ENCODE peak calls at places on chromosomes 1 and 21, in seven cellular contexts. M, H, T, Q, C, K and Y are unnamed samples. For H3K4me1 and H3K9me3, the result is how much of the 10 kb centered on the place peaks cover.

GRCh38 chr21:44298301-44298700 is 1.6 kb upstream of the PFKL start:
- DNase-seq in Q (no peak), C (no peak), H (no peak), K (no peak), M (no peak), T (no peak), Y (no peak)

GRCh38 chr1:215476541-215476940 is 90.6 kb upstream of the KCTD3 start:
- DNase-seq in Q (no peak), K (no peak), C (no peak), H (no peak), T (no peak), M (no peak), Y (no peak)

GRCh38 chr1:22747021-22747734 is 36.5 kb downstream of the EPHB2 start:
- DNase-seq in T (no peak), K (peak), Q (no peak), H (no peak), M (no peak), C (no peak), Y (no peak)

GRCh38 chr1:240491156-240491555 is 120.8 kb downstream of the GREM2 start:
- DNase-seq in H (no peak), Q (no peak), T (no peak), C (no peak), M (no peak), K (no peak), Y (no peak)

GRCh38 chr1:147723691-147724323 is 36.6 kb downstream of the GJA5 start:
- DNase-seq in M (peak), Q (peak), C (no peak), K (peak), T (peak), H (no peak), Y (no peak)

GRCh38 chr1:3348196-3348865 is 106.1 kb upstream of the ARHGEF16 start:
- DNase-seq in H (no peak), Q (peak), T (peak), M (no peak), K (no peak), C (no peak), Y (no peak)

GRCh38 chr1:17844146-17844826 is 89.2 kb downstream of the ACTL8 start:
- DNase-seq in Q (no peak), T (no peak), K (no peak), H (no peak), C (no peak), M (no peak), Y (no peak)

GRCh38 chr1:71047635-71048607 is at the start of gene PTGER3:
- DNase-seq in M (peak), T (peak), H (no peak), Q (peak), K (peak), C (peak), Y (peak)

GRCh38 chr1:224406216-224406615 is 28.4 kb downstream of the WDR26 start:
- DNase-seq in K (no peak), T (no peak), M (no peak), C (no peak), Q (no peak), H (no peak), Y (no peak)

GRCh38 chr1:116873680-116874271 is 35.9 kb upstream of the PTGFRN start:
- DNase-seq in Q (no peak), C (no peak), T (no peak), M (no peak), H (no peak), K (no peak), Y (no peak)

GRCh38 chr1:64234714-64235113 is 31.3 kb downstream of the UBE2U start:
- DNase-seq in T (no peak), Q (no peak), H (no peak), M (no peak), K (no peak), C (no peak), Y (no peak)

GRCh38 chr1:79791488-79792211 is 785.1 kb upstream of the ADGRL4 start:
- DNase-seq in K (no peak), C (no peak), T (no peak), Q (no peak), H (no peak), M (no peak), Y (no peak)

GRCh38 chr1:77605246-77606026 is 77.0 kb downstream of the ZZZ3 start:
- DNase-seq in H (peak), Q (peak), C (no peak), K (peak), T (no peak), M (no peak), Y (peak)

GRCh38 chr1:11670747-11671146 is 6.7 kb downstream of the FBXO6 start:
- DNase-seq in C (no peak), K (no peak), H (no peak), T (no peak), M (no peak), Q (no peak), Y (no peak)

GRCh38 chr1:40855513-40855912 is 6.7 kb downstream of the CITED4 start:
- DNase-seq in M (no peak), C (no peak), T (no peak), Q (no peak), H (no peak), K (no peak), Y (no peak)

GRCh38 chr21:20998456-20998789 is 214 bp downstream of the NCAM2 start:
- DNase-seq in T (no peak), C (no peak), H (no peak), M (no peak), K (no peak), Q (no peak), Y (no peak)

GRCh38 chr1:42979888-42980800 is 21.5 kb upstream of the SLC2A1 start:
- DNase-seq in C (no peak), H (no peak), T (no peak), M (no peak), K (no peak), Q (no peak), Y (no peak)

GRCh38 chr1:82465024-82465423 is 664.3 kb downstream of the ADGRL2 start:
- DNase-seq in T (no peak), C (no peak), M (no peak), H (no peak), K (no peak), Q (no peak), Y (no peak)

GRCh38 chr1:26353976-26354820 is at the start of gene CRYBG2:
- DNase-seq in M (peak), K (peak), T (no peak), Q (no peak), C (no peak), H (no peak), Y (peak)

GRCh38 chr1:57058652-57059501 is 93.1 kb upstream of the C8B start:
- DNase-seq in C (no peak), Q (no peak), M (no peak), K (no peak), T (no peak), H (no peak), Y (no peak)

GRCh38 chr1:55727010-55727409 is 511.8 kb upstream of the USP24 start:
- DNase-seq in H (no peak), Q (no peak), T (no peak), K (no peak), C (no peak), M (no peak), Y (no peak)

GRCh38 chr1:182847105-182847504 is 8.0 kb downstream of the DHX9 start:
- DNase-seq in T (no peak), M (no peak), K (no peak), H (no peak), Q (no peak), C (no peak), Y (no peak)

GRCh38 chr1:169240449-169241242 is 127.0 kb downstream of the NME7 start:
- DNase-seq in C (no peak), T (no peak), M (no peak), K (no peak), H (no peak), Q (no peak), Y (no peak)

GRCh38 chr1:218589487-218589886 is 244.4 kb downstream of the TGFB2 start:
- DNase-seq in H (no peak), M (no peak), T (no peak), K (no peak), Q (no peak), C (no peak), Y (no peak)

GRCh38 chr1:246078126-246078887 is 428.8 kb downstream of the SMYD3 start:
- DNase-seq in C (no peak), K (no peak), M (no peak), T (no peak), Q (no peak), H (no peak), Y (no peak)

GRCh38 chr1:238468068-238468467 is 577.3 kb upstream of the ZP4 start:
- DNase-seq in M (no peak), H (no peak), Q (no peak), T (no peak), K (no peak), C (no peak), Y (no peak)

GRCh38 chr1:6909857-6910256 is 124.6 kb downstream of the CAMTA1 start:
- DNase-seq in M (no peak), H (no peak), T (no peak), C (no peak), K (no peak), Q (no peak), Y (no peak)

GRCh38 chr1:64686828-64687724 is 57.8 kb upstream of the RAVER2 start:
- DNase-seq in Q (no peak), M (no peak), K (no peak), T (peak), H (no peak), C (no peak), Y (no peak)

GRCh38 chr1:70034403-70034802 is 171.0 kb downstream of the LRRC40 start:
- DNase-seq in K (no peak), C (no peak), T (peak), Q (no peak), H (no peak), M (no peak), Y (no peak)

GRCh38 chr1:203289281-203289981 is 15.9 kb upstream of the BTG2 start:
- DNase-seq in H (no peak), K (no peak), T (no peak), Q (no peak), C (no peak), M (peak), Y (no peak)

GRCh38 chr1:21669287-21670058 is at the start of gene RAP1GAP:
- DNase-seq in Q (no peak), T (peak), M (peak), H (no peak), K (no peak), C (no peak), Y (peak)

GRCh38 chr1:20486457-20487235 is 636 bp upstream of the CAMK2N1 start:
- DNase-seq in K (no peak), M (peak), C (no peak), H (no peak), Q (peak), T (peak), Y (peak)

GRCh38 chr1:91791691-91792392 is 94.1 kb downstream of the TGFBR3 start:
- DNase-seq in Q (no peak), C (no peak), H (no peak), K (no peak), T (no peak), M (no peak), Y (no peak)

DNA sequence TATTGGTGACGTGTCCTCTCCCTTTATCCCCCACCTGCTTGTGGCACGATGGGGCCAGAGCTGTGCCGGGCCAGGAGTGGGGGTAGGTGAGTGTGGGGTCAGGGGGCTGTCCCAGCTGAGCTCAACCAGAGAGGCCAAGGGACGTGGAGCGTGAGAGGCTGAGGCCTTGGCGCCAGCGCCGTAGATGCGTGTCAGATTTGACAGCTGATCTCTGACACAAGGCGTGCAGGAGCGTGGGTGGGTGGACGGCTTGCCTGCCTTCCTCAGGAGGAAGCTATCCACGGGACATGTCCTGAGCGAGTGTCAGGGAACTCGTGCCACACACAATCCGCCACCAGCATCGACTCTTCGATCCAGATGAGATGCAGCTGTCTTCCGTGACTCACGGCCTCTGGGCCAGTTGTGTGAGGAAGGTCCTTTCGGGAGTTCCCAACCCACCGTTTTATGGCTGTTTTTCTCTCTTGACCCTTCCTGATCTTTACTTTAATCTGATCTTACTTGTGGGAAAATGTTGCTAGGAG is 56.7 kb downstream of the SPSB1 start:
- DNase-seq in T (no peak), K (no peak), C (no peak), Q (no peak), M (no peak), H (no peak), Y (no peak)
- H3K4me1 ChIP-seq in T (under half), K (under half), C (half or more), Q (under half), M (under half), H (under half), Y (under half)

DNA sequence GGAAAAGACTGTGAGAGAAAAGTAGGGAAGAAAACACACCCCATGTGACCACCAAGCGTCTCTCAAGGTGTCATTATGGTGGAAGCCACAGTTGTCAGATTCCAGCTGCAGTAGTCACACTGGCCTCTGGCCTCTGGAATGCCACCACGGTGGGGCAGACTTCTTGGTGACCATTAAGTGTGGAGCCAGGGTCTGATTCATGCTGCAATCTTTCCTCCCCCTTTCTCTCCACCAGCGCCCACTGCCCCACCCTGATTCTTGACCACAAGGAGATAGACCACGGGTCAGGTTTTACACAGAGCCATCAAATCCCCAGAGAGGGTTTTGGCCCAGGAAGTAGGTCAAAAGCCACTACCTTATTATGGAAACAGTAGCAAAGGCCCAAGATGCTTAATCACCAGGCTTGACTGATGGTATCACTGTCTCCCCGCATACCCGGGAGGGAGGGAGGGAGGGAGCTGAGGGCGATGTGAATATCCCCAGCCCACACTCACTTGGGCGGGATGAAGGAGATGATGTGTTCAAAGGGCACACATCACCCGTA is 52.7 kb upstream of the GRHL3 start:
- DNase-seq in M (no peak), T (no peak), C (no peak), K (no peak), Q (no peak), H (no peak), Y (no peak)
- TF ChIP-seq CTCF in M (no peak), T (no peak), C (no peak), K (no peak), Q (no peak), H (no peak), Y (no peak)

GRCh38 chr1:247147781-247148180 is 24.0 kb downstream of the ZNF124 start:
- DNase-seq in M (no peak), H (no peak), K (no peak), C (no peak), T (no peak), Q (no peak), Y (no peak)

GRCh38 chr1:247146671-247147070 is 25.1 kb downstream of the ZNF124 start:
- DNase-seq in T (no peak), C (no peak), K (no peak), H (no peak), M (no peak), Q (no peak), Y (no peak)

GRCh38 chr1:247145279-247145678 is 26.5 kb downstream of the ZNF124 start:
- DNase-seq in H (no peak), M (no peak), C (no peak), Q (no peak), K (no peak), T (no peak), Y (no peak)
- H3K9me3 ChIP-seq in H (half or more), M (half or more), C (under half), Q (half or more), K (under half), T (under half), Y (under half)

GRCh38 chr1:154955718-154956513 is at the start of gene PBXIP1:
- DNase-seq in H (peak), K (peak), M (peak), Q (peak), C (peak), T (peak), Y (no peak)
- H3K4me1 ChIP-seq in H (under half), K (under half), M (under half), Q (half or more), C (half or more), T (half or more), Y (under half)

DNA sequence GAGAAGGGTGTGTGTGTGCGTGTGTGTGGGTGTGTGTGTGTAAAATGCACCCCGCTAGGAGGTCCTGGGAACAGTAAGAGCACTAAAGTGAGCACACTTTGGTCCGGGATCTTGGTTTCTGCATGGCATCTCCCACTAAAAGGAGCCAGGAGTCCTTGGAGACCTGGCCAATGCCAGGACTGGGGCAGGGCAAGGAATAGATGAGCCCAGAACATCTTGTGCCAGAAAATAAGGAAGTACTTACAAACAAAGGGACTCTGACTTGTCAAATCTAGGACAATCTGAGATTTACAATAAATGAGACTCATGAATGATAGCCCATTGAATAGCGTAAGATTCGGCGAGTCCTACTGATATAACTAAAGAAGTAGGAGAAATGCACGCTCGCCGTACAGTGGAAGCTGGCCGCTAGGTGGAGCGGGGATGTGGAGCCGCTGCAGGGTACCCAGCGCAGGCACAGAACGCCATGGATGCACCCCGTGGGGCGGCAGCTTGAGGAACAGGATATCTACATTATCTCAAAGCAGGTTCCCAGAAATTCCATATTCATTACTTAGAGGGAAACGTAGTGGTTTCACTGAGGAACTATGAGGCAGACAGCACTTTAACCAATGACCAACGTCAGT is 7.1 kb downstream of the SLC37A1 start:
- DNase-seq in M (no peak), K (no peak), T (no peak), H (no peak), Q (no peak), C (no peak), Y (no peak)
- TF ChIP-seq CTCF in M (no peak), K (no peak), T (peak), H (no peak), Q (peak), C (peak), Y (no peak)

DNA sequence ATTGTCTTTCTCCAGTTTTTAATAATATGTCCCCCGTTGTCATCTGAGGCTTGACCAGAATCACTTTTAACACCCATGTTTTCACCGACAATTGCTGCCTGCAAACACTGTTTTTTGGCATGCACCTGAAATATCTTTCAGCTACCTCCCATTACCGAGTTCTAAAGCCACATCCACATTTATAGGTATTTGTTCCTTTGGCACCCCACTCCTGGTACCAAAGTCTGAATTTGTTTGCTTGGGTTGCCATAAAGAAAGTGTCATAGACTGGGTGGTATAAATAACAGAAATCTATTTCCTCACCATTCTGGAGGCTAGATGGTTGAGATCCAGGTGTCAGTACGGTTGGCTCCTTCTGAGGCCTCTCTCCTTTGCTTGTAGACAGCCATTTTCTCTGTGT is 94.2 kb downstream of the OBSCN start:
- DNase-seq in M (no peak), H (no peak), T (no peak), C (no peak), Q (no peak), K (no peak), Y (no peak)
- H3K9me3 ChIP-seq in M (under half), H (under half), T (under half), C (under half), Q (under half), K (under half), Y (under half)

GRCh38 chr1:235644693-235645305 is 4.8 kb downstream of the GNG4 start:
- DNase-seq in Q (no peak), H (no peak), C (no peak), T (no peak), K (no peak), M (no peak), Y (no peak)

GRCh38 chr1:235642021-235642942 is 7.3 kb downstream of the GNG4 start:
- DNase-seq in C (no peak), M (peak), K (no peak), Q (no peak), H (no peak), T (no peak), Y (no peak)

GRCh38 chr1:235640580-235640979 is 9.0 kb downstream of the GNG4 start:
- DNase-seq in Q (no peak), H (no peak), M (no peak), T (no peak), K (no peak), C (no peak), Y (no peak)

GRCh38 chr1:235643837-235644692 is 5.5 kb downstream of the GNG4 start:
- DNase-seq in K (no peak), C (peak), H (no peak), M (no peak), Q (no peak), T (no peak), Y (no peak)

DNA sequence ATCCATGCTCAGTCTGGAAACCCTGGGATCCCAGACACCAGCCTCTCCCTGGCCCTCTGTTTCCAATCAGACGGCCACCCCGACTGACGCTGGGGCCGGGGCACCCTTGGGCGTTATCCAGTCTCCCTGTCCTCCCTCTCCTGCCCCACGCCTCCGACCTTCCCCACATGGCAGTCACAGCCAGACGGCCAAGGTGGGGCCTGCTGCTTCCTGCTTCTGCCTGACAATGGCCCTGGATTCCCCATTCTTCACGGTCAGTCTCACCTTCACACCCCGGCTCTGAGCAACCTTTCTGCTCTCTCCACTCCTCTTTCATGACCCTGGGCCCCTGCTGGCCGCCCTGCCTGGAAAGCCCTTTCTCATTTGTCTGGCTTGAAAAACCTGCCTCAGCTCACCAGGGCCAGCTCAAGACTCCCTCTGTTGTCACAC is 6.6 kb downstream of the GNG4 start:
- DNase-seq in C (no peak), T (no peak), M (no peak), K (no peak), Q (no peak), H (no peak), Y (peak)
- H3K4me1 ChIP-seq in C (under half), T (under half), M (under half), K (under half), Q (under half), H (under half), Y (under half)